ENCODE peak calls at places on chromosomes 12 and 14, in seven cellular contexts. One of them, this sample, is unnamed.

GRCh38 chr12:24081581-24081980 is 132.1 kb upstream of the SOX5 start:
- DNase-seq in fibroblast of lung: no peak
- DNase-seq in tibial nerve: no peak
- DNase-seq in naive thymus-derived CD4-positive, alpha-beta T cell: no peak
- DNase-seq in aorta: no peak
- DNase-seq in iPS DF 6.9: no peak
- DNase-seq in endodermal cell: no peak
- DNase-seq in this sample: no peak

GRCh38 chr12:129069886-129070285 is 216.6 kb downstream of the GLT1D1 start:
- DNase-seq in fibroblast of lung: no peak
- DNase-seq in tibial nerve: no peak
- DNase-seq in naive thymus-derived CD4-positive, alpha-beta T cell: no peak
- DNase-seq in aorta: no peak
- DNase-seq in iPS DF 6.9: no peak
- DNase-seq in endodermal cell: no peak
- DNase-seq in this sample: no peak

GRCh38 chr12:52926596-52927241 is 21.8 kb upstream of the KRT8 start:
- DNase-seq in fibroblast of lung: no peak
- DNase-seq in tibial nerve: no peak
- DNase-seq in naive thymus-derived CD4-positive, alpha-beta T cell: no peak
- DNase-seq in aorta: no peak
- DNase-seq in iPS DF 6.9: no peak
- DNase-seq in endodermal cell: peak; percentile 45
- DNase-seq in this sample: no peak

GRCh38 chr12:121578230-121579189 is 2.3 kb downstream of the KDM2B start:
- DNase-seq in fibroblast of lung: no peak
- DNase-seq in tibial nerve: peak; percentile 19
- DNase-seq in naive thymus-derived CD4-positive, alpha-beta T cell: peak; percentile 16
- DNase-seq in aorta: peak; percentile 79
- DNase-seq in iPS DF 6.9: no peak
- DNase-seq in endodermal cell: peak; percentile 89
- DNase-seq in this sample: no peak

GRCh38 chr14:99038401-99038800 is 233.6 kb downstream of the BCL11B start:
- DNase-seq in fibroblast of lung: peak; percentile 77
- DNase-seq in tibial nerve: no peak
- DNase-seq in naive thymus-derived CD4-positive, alpha-beta T cell: no peak
- DNase-seq in aorta: no peak
- DNase-seq in iPS DF 6.9: no peak
- DNase-seq in endodermal cell: no peak
- DNase-seq in this sample: no peak

GRCh38 chr14:63542231-63542999 is 762 bp downstream of the PPP2R5E start:
- DNase-seq in fibroblast of lung: peak; percentile 21
- DNase-seq in tibial nerve: no peak
- DNase-seq in naive thymus-derived CD4-positive, alpha-beta T cell: peak; percentile 18
- DNase-seq in aorta: no peak
- DNase-seq in iPS DF 6.9: no peak
- DNase-seq in endodermal cell: no peak
- DNase-seq in this sample: no peak

GRCh38 chr12:88496429-88497190 is 83.7 kb downstream of the KITLG start:
- DNase-seq in fibroblast of lung: peak; percentile 38
- DNase-seq in tibial nerve: no peak
- DNase-seq in naive thymus-derived CD4-positive, alpha-beta T cell: no peak
- DNase-seq in aorta: no peak
- DNase-seq in iPS DF 6.9: no peak
- DNase-seq in endodermal cell: no peak
- DNase-seq in this sample: no peak

GRCh38 chr12:20369164-20370000 is 1.0 kb downstream of the PDE3A start:
- DNase-seq in fibroblast of lung: peak; percentile 76
- DNase-seq in tibial nerve: peak; percentile 35
- DNase-seq in naive thymus-derived CD4-positive, alpha-beta T cell: no peak
- DNase-seq in aorta: peak; percentile 93
- DNase-seq in iPS DF 6.9: no peak
- DNase-seq in endodermal cell: peak; percentile 93
- DNase-seq in this sample: no peak

GRCh38 chr12:113022563-113023297 is 33.8 kb upstream of the DTX1 start:
- DNase-seq in fibroblast of lung: no peak
- DNase-seq in tibial nerve: no peak
- DNase-seq in naive thymus-derived CD4-positive, alpha-beta T cell: no peak
- DNase-seq in aorta: no peak
- DNase-seq in iPS DF 6.9: no peak
- DNase-seq in endodermal cell: no peak
- DNase-seq in this sample: no peak

GRCh38 chr12:39752482-39753147 is 133.0 kb upstream of the ABCD2 start:
- DNase-seq in fibroblast of lung: no peak
- DNase-seq in tibial nerve: no peak
- DNase-seq in naive thymus-derived CD4-positive, alpha-beta T cell: no peak
- DNase-seq in aorta: no peak
- DNase-seq in iPS DF 6.9: peak; percentile 61
- DNase-seq in endodermal cell: peak; percentile 82
- DNase-seq in this sample: no peak

GRCh38 chr12:1488908-1489381 is 105.4 kb downstream of the FBXL14 start:
- DNase-seq in fibroblast of lung: peak; percentile 64
- DNase-seq in tibial nerve: no peak
- DNase-seq in naive thymus-derived CD4-positive, alpha-beta T cell: peak; percentile 28
- DNase-seq in aorta: no peak
- DNase-seq in iPS DF 6.9: no peak
- DNase-seq in endodermal cell: peak; percentile 69
- DNase-seq in this sample: no peak

GRCh38 chr12:128644664-128645296 is 179.0 kb downstream of the SLC15A4 start:
- DNase-seq in fibroblast of lung: no peak
- DNase-seq in tibial nerve: peak; percentile 9
- DNase-seq in naive thymus-derived CD4-positive, alpha-beta T cell: no peak
- DNase-seq in aorta: no peak
- DNase-seq in iPS DF 6.9: peak; percentile 4
- DNase-seq in endodermal cell: peak; percentile 96
- DNase-seq in this sample: no peak

GRCh38 chr12:123200414-123200813 is 32.5 kb downstream of the MPHOSPH9 start:
- DNase-seq in fibroblast of lung: no peak
- DNase-seq in tibial nerve: no peak
- DNase-seq in naive thymus-derived CD4-positive, alpha-beta T cell: peak; percentile 11
- DNase-seq in aorta: no peak
- DNase-seq in iPS DF 6.9: no peak
- DNase-seq in endodermal cell: no peak
- DNase-seq in this sample: no peak

GRCh38 chr12:14824012-14824634 is 10.1 kb upstream of the SMCO3 start:
- DNase-seq in fibroblast of lung: peak; percentile 23
- DNase-seq in tibial nerve: no peak
- DNase-seq in naive thymus-derived CD4-positive, alpha-beta T cell: no peak
- DNase-seq in aorta: no peak
- DNase-seq in iPS DF 6.9: no peak
- DNase-seq in endodermal cell: no peak
- DNase-seq in this sample: no peak

GRCh38 chr12:42284876-42285275 is 41.0 kb downstream of the ZCRB1 start:
- DNase-seq in fibroblast of lung: peak; percentile 10
- DNase-seq in tibial nerve: no peak
- DNase-seq in naive thymus-derived CD4-positive, alpha-beta T cell: no peak
- DNase-seq in aorta: no peak
- DNase-seq in iPS DF 6.9: no peak
- DNase-seq in endodermal cell: no peak
- DNase-seq in this sample: no peak

GRCh38 chr14:63852271-63852816 is 460 bp upstream of the SYNE2 start:
- DNase-seq in fibroblast of lung: peak; percentile 34
- DNase-seq in tibial nerve: no peak
- DNase-seq in naive thymus-derived CD4-positive, alpha-beta T cell: no peak
- DNase-seq in aorta: no peak
- DNase-seq in iPS DF 6.9: no peak
- DNase-seq in endodermal cell: no peak
- DNase-seq in this sample: no peak

GRCh38 chr12:64090047-64090446 is 132.0 kb downstream of the KICS2 start:
- DNase-seq in fibroblast of lung: no peak
- DNase-seq in tibial nerve: no peak
- DNase-seq in naive thymus-derived CD4-positive, alpha-beta T cell: no peak
- DNase-seq in aorta: no peak
- DNase-seq in iPS DF 6.9: no peak
- DNase-seq in endodermal cell: no peak
- DNase-seq in this sample: no peak

GRCh38 chr12:64097346-64098105 is 124.6 kb downstream of the KICS2 start:
- DNase-seq in fibroblast of lung: peak; percentile 60
- DNase-seq in tibial nerve: no peak
- DNase-seq in naive thymus-derived CD4-positive, alpha-beta T cell: no peak
- DNase-seq in aorta: no peak
- DNase-seq in iPS DF 6.9: no peak
- DNase-seq in endodermal cell: no peak
- DNase-seq in this sample: no peak

GRCh38 chr12:64088431-64089349 is 133.4 kb downstream of the KICS2 start:
- DNase-seq in fibroblast of lung: peak; percentile 96
- DNase-seq in tibial nerve: peak; percentile 86
- DNase-seq in naive thymus-derived CD4-positive, alpha-beta T cell: no peak
- DNase-seq in aorta: no peak
- DNase-seq in iPS DF 6.9: peak; percentile 41
- DNase-seq in endodermal cell: peak; percentile 80
- DNase-seq in this sample: no peak

GRCh38 chr12:64091186-64091585 is 130.9 kb downstream of the KICS2 start:
- DNase-seq in fibroblast of lung: no peak
- DNase-seq in tibial nerve: no peak
- DNase-seq in naive thymus-derived CD4-positive, alpha-beta T cell: no peak
- DNase-seq in aorta: no peak
- DNase-seq in iPS DF 6.9: no peak
- DNase-seq in endodermal cell: no peak
- DNase-seq in this sample: no peak

GRCh38 chr12:64092507-64092906 is 129.6 kb downstream of the KICS2 start:
- DNase-seq in fibroblast of lung: no peak
- DNase-seq in tibial nerve: no peak
- DNase-seq in naive thymus-derived CD4-positive, alpha-beta T cell: no peak
- DNase-seq in aorta: no peak
- DNase-seq in iPS DF 6.9: no peak
- DNase-seq in endodermal cell: no peak
- DNase-seq in this sample: no peak
- H3K36me3 ChIP-seq in fibroblast of lung: no peaks in the 10 kb centered on the region
- H3K36me3 ChIP-seq in tibial nerve: no peaks in the 10 kb centered on the region
- H3K36me3 ChIP-seq in naive thymus-derived CD4-positive, alpha-beta T cell: no peaks in the 10 kb centered on the region
- H3K36me3 ChIP-seq in aorta: no peaks in the 10 kb centered on the region
- H3K36me3 ChIP-seq in iPS DF 6.9: no peaks in the 10 kb centered on the region
- H3K36me3 ChIP-seq in endodermal cell: no peaks in the 10 kb centered on the region
- H3K36me3 ChIP-seq in this sample: no peaks in the 10 kb centered on the region

GRCh38 chr12:33429468-33429867 is 10.2 kb downstream of the SYT10 start:
- DNase-seq in fibroblast of lung: no peak
- DNase-seq in tibial nerve: no peak
- DNase-seq in naive thymus-derived CD4-positive, alpha-beta T cell: no peak
- DNase-seq in aorta: no peak
- DNase-seq in iPS DF 6.9: no peak
- DNase-seq in endodermal cell: no peak
- DNase-seq in this sample: no peak

GRCh38 chr12:33427071-33427470 is 12.5 kb downstream of the SYT10 start:
- DNase-seq in fibroblast of lung: no peak
- DNase-seq in tibial nerve: no peak
- DNase-seq in naive thymus-derived CD4-positive, alpha-beta T cell: no peak
- DNase-seq in aorta: no peak
- DNase-seq in iPS DF 6.9: no peak
- DNase-seq in endodermal cell: peak; percentile 69
- DNase-seq in this sample: no peak

GRCh38 chr12:33437598-33437997 is 2.0 kb downstream of the SYT10 start:
- DNase-seq in fibroblast of lung: no peak
- DNase-seq in tibial nerve: no peak
- DNase-seq in naive thymus-derived CD4-positive, alpha-beta T cell: no peak
- DNase-seq in aorta: no peak
- DNase-seq in iPS DF 6.9: no peak
- DNase-seq in endodermal cell: no peak
- DNase-seq in this sample: no peak

GRCh38 chr12:33432992-33433391 is 6.6 kb downstream of the SYT10 start:
- DNase-seq in fibroblast of lung: no peak
- DNase-seq in tibial nerve: no peak
- DNase-seq in naive thymus-derived CD4-positive, alpha-beta T cell: no peak
- DNase-seq in aorta: no peak
- DNase-seq in iPS DF 6.9: no peak
- DNase-seq in endodermal cell: no peak
- DNase-seq in this sample: no peak

DNA sequence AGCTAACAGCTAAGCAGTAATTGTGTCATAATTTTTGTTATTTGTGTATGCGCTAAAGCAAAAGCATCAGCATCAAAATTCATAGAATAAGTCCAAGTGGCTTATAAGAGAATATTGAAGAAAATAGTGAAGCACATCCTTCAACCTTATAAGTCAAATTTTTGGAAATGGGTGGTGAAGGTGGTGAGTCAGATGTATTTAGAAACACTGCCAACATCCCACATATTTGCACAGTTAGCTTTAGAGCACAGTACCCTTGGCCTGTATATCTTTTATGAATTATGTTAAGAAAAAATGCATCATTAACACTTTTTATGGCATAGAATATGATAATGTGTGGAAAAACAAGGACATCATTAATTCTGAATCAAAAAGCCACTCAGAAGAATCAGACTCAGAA is 8.0 kb downstream of the SYT10 start:
- DNase-seq in fibroblast of lung: no peak
- DNase-seq in tibial nerve: no peak
- DNase-seq in naive thymus-derived CD4-positive, alpha-beta T cell: no peak
- DNase-seq in aorta: no peak
- DNase-seq in iPS DF 6.9: no peak
- DNase-seq in endodermal cell: no peak
- DNase-seq in this sample: no peak
- H3K4me3 ChIP-seq in fibroblast of lung: no peak overlapping the region
- H3K4me3 ChIP-seq in tibial nerve: no peak overlapping the region
- H3K4me3 ChIP-seq in naive thymus-derived CD4-positive, alpha-beta T cell: no peak overlapping the region
- H3K4me3 ChIP-seq in aorta: no peak overlapping the region
- H3K4me3 ChIP-seq in iPS DF 6.9: no peak overlapping the region
- H3K4me3 ChIP-seq in endodermal cell: no peak overlapping the region
- H3K4me3 ChIP-seq in this sample: no peak overlapping the region

GRCh38 chr14:102457491-102457890 is 52.1 kb downstream of the ANKRD9 start:
- DNase-seq in fibroblast of lung: no peak
- DNase-seq in tibial nerve: no peak
- DNase-seq in naive thymus-derived CD4-positive, alpha-beta T cell: no peak
- DNase-seq in aorta: no peak
- DNase-seq in iPS DF 6.9: no peak
- DNase-seq in endodermal cell: no peak
- DNase-seq in this sample: no peak
- H3K36me3 ChIP-seq in fibroblast of lung: peaks cover 7% of the 10 kb centered on the region
- H3K36me3 ChIP-seq in tibial nerve: peaks cover 84% of the 10 kb centered on the region
- H3K36me3 ChIP-seq in naive thymus-derived CD4-positive, alpha-beta T cell: no peaks in the 10 kb centered on the region
- H3K36me3 ChIP-seq in aorta: peaks cover 9% of the 10 kb centered on the region
- H3K36me3 ChIP-seq in iPS DF 6.9: peaks cover 12% of the 10 kb centered on the region
- H3K36me3 ChIP-seq in endodermal cell: peaks cover 4% of the 10 kb centered on the region
- H3K36me3 ChIP-seq in this sample: no peaks in the 10 kb centered on the region

GRCh38 chr12:2960996-2961616 is 1.9 kb downstream of the TEAD4 start:
- DNase-seq in fibroblast of lung: peak; percentile 23
- DNase-seq in tibial nerve: no peak
- DNase-seq in naive thymus-derived CD4-positive, alpha-beta T cell: no peak
- DNase-seq in aorta: no peak
- DNase-seq in iPS DF 6.9: no peak
- DNase-seq in endodermal cell: peak; percentile 80
- DNase-seq in this sample: no peak
- H3K4me3 ChIP-seq in fibroblast of lung: no peak overlapping the region
- H3K4me3 ChIP-seq in tibial nerve: peak overlapping the region; percentile 70
- H3K4me3 ChIP-seq in naive thymus-derived CD4-positive, alpha-beta T cell: no peak overlapping the region
- H3K4me3 ChIP-seq in aorta: no peak overlapping the region
- H3K4me3 ChIP-seq in iPS DF 6.9: peak overlapping the region; percentile 68
- H3K4me3 ChIP-seq in endodermal cell: peak overlapping the region; percentile 91
- H3K4me3 ChIP-seq in this sample: no peak overlapping the region

GRCh38 chr12:6837370-6838060 is 3.2 kb upstream of the GNB3 start:
- DNase-seq in fibroblast of lung: no peak
- DNase-seq in tibial nerve: no peak
- DNase-seq in naive thymus-derived CD4-positive, alpha-beta T cell: no peak
- DNase-seq in aorta: no peak
- DNase-seq in iPS DF 6.9: no peak
- DNase-seq in endodermal cell: no peak
- DNase-seq in this sample: no peak
- H3K36me3 ChIP-seq in fibroblast of lung: peaks cover 29% of the 10 kb centered on the region
- H3K36me3 ChIP-seq in tibial nerve: peaks cover 87% of the 10 kb centered on the region
- H3K36me3 ChIP-seq in naive thymus-derived CD4-positive, alpha-beta T cell: no peaks in the 10 kb centered on the region
- H3K36me3 ChIP-seq in aorta: peaks cover 4% of the 10 kb centered on the region
- H3K36me3 ChIP-seq in iPS DF 6.9: peaks cover 35% of the 10 kb centered on the region
- H3K36me3 ChIP-seq in endodermal cell: peaks cover 56% of the 10 kb centered on the region
- H3K36me3 ChIP-seq in this sample: no peaks in the 10 kb centered on the region